ENCODE peak calls at places on chromosomes 12 and 14, in seven cellular contexts. One of them, this sample, is unnamed.

GRCh38 chr14:55572578-55572977 is 7.4 kb upstream of the KTN1 start:
- DNase-seq in iPS DF 6.9: no peak
- DNase-seq in uterus: no peak
- DNase-seq in fibroblast of the aortic adventitia: no peak
- DNase-seq in epithelial cell of esophagus: peak
- DNase-seq in tibial artery: no peak
- DNase-seq in heart right ventricle: no peak
- DNase-seq in this sample: no peak

GRCh38 chr12:19964549-19964948 is 403.8 kb upstream of the PDE3A start:
- DNase-seq in iPS DF 6.9: no peak
- DNase-seq in uterus: no peak
- DNase-seq in fibroblast of the aortic adventitia: peak
- DNase-seq in epithelial cell of esophagus: no peak
- DNase-seq in tibial artery: no peak
- DNase-seq in heart right ventricle: no peak
- DNase-seq in this sample: no peak

GRCh38 chr14:91245029-91245428 is 525 bp upstream of the GPR68 start:
- DNase-seq in iPS DF 6.9: no peak
- DNase-seq in uterus: no peak
- DNase-seq in fibroblast of the aortic adventitia: no peak
- DNase-seq in epithelial cell of esophagus: no peak
- DNase-seq in tibial artery: no peak
- DNase-seq in heart right ventricle: no peak
- DNase-seq in this sample: no peak

GRCh38 chr12:25249951-25250738 is 584 bp downstream of the KRAS start:
- DNase-seq in iPS DF 6.9: no peak
- DNase-seq in uterus: peak
- DNase-seq in fibroblast of the aortic adventitia: no peak
- DNase-seq in epithelial cell of esophagus: peak
- DNase-seq in tibial artery: peak
- DNase-seq in heart right ventricle: peak
- DNase-seq in this sample: no peak

GRCh38 chr12:6494968-6495367 is 1.1 kb downstream of the NCAPD2 start:
- DNase-seq in iPS DF 6.9: no peak
- DNase-seq in uterus: no peak
- DNase-seq in fibroblast of the aortic adventitia: no peak
- DNase-seq in epithelial cell of esophagus: peak
- DNase-seq in tibial artery: no peak
- DNase-seq in heart right ventricle: no peak
- DNase-seq in this sample: no peak

GRCh38 chr12:186006-186625 is 27.8 kb downstream of the SLC6A12 start:
- DNase-seq in iPS DF 6.9: no peak
- DNase-seq in uterus: no peak
- DNase-seq in fibroblast of the aortic adventitia: no peak
- DNase-seq in epithelial cell of esophagus: no peak
- DNase-seq in tibial artery: no peak
- DNase-seq in heart right ventricle: no peak
- DNase-seq in this sample: no peak

GRCh38 chr14:34981743-34982420 is 910 bp upstream of the SRP54 start:
- DNase-seq in iPS DF 6.9: no peak
- DNase-seq in uterus: no peak
- DNase-seq in fibroblast of the aortic adventitia: no peak
- DNase-seq in epithelial cell of esophagus: peak
- DNase-seq in tibial artery: no peak
- DNase-seq in heart right ventricle: no peak
- DNase-seq in this sample: no peak

GRCh38 chr14:106070242-106070641 is 543.9 kb downstream of the TMEM121 start:
- DNase-seq in iPS DF 6.9: no peak
- DNase-seq in uterus: no peak
- DNase-seq in fibroblast of the aortic adventitia: no peak
- DNase-seq in epithelial cell of esophagus: no peak
- DNase-seq in tibial artery: no peak
- DNase-seq in heart right ventricle: no peak
- DNase-seq in this sample: no peak

GRCh38 chr14:88454886-88455285 is 69.4 kb downstream of the SPATA7 start:
- DNase-seq in iPS DF 6.9: no peak
- DNase-seq in uterus: no peak
- DNase-seq in fibroblast of the aortic adventitia: no peak
- DNase-seq in epithelial cell of esophagus: no peak
- DNase-seq in tibial artery: no peak
- DNase-seq in heart right ventricle: no peak
- DNase-seq in this sample: peak

GRCh38 chr12:56230449-56231183 is 765 bp downstream of the SLC39A5 start:
- DNase-seq in iPS DF 6.9: no peak
- DNase-seq in uterus: no peak
- DNase-seq in fibroblast of the aortic adventitia: no peak
- DNase-seq in epithelial cell of esophagus: no peak
- DNase-seq in tibial artery: no peak
- DNase-seq in heart right ventricle: no peak
- DNase-seq in this sample: no peak

GRCh38 chr14:72615511-72616121 is 278.3 kb downstream of the DPF3 start:
- DNase-seq in iPS DF 6.9: no peak
- DNase-seq in uterus: no peak
- DNase-seq in fibroblast of the aortic adventitia: peak
- DNase-seq in epithelial cell of esophagus: peak
- DNase-seq in tibial artery: no peak
- DNase-seq in heart right ventricle: no peak
- DNase-seq in this sample: peak

GRCh38 chr12:106304001-106304421 is 1.5 kb downstream of the TCP11L2 start:
- DNase-seq in iPS DF 6.9: no peak
- DNase-seq in uterus: peak
- DNase-seq in fibroblast of the aortic adventitia: no peak
- DNase-seq in epithelial cell of esophagus: no peak
- DNase-seq in tibial artery: no peak
- DNase-seq in heart right ventricle: no peak
- DNase-seq in this sample: no peak

GRCh38 chr12:46835785-46836184 is 10.0 kb upstream of the SLC38A4 start:
- DNase-seq in iPS DF 6.9: no peak
- DNase-seq in uterus: no peak
- DNase-seq in fibroblast of the aortic adventitia: no peak
- DNase-seq in epithelial cell of esophagus: no peak
- DNase-seq in tibial artery: no peak
- DNase-seq in heart right ventricle: no peak
- DNase-seq in this sample: no peak

GRCh38 chr12:102462803-102463499 is 17.4 kb downstream of the IGF1 start:
- DNase-seq in iPS DF 6.9: no peak
- DNase-seq in uterus: no peak
- DNase-seq in fibroblast of the aortic adventitia: peak
- DNase-seq in epithelial cell of esophagus: no peak
- DNase-seq in tibial artery: no peak
- DNase-seq in heart right ventricle: no peak
- DNase-seq in this sample: peak

GRCh38 chr14:77007339-77007974 is 21.1 kb downstream of the IRF2BPL start:
- DNase-seq in iPS DF 6.9: no peak
- DNase-seq in uterus: no peak
- DNase-seq in fibroblast of the aortic adventitia: no peak
- DNase-seq in epithelial cell of esophagus: peak
- DNase-seq in tibial artery: no peak
- DNase-seq in heart right ventricle: no peak
- DNase-seq in this sample: no peak

GRCh38 chr12:113244015-113244983 is 23.0 kb downstream of the TPCN1 start:
- DNase-seq in iPS DF 6.9: no peak
- DNase-seq in uterus: peak
- DNase-seq in fibroblast of the aortic adventitia: no peak
- DNase-seq in epithelial cell of esophagus: peak
- DNase-seq in tibial artery: peak
- DNase-seq in heart right ventricle: peak
- DNase-seq in this sample: no peak

GRCh38 chr12:85385406-85385805 is 105.4 kb downstream of the ALX1 start:
- DNase-seq in iPS DF 6.9: no peak
- DNase-seq in uterus: no peak
- DNase-seq in fibroblast of the aortic adventitia: no peak
- DNase-seq in epithelial cell of esophagus: no peak
- DNase-seq in tibial artery: no peak
- DNase-seq in heart right ventricle: no peak
- DNase-seq in this sample: no peak

GRCh38 chr12:96635844-96636243 is 146.5 kb downstream of the CFAP54 start:
- DNase-seq in iPS DF 6.9: no peak
- DNase-seq in uterus: no peak
- DNase-seq in fibroblast of the aortic adventitia: no peak
- DNase-seq in epithelial cell of esophagus: peak
- DNase-seq in tibial artery: no peak
- DNase-seq in heart right ventricle: no peak
- DNase-seq in this sample: no peak

DNA sequence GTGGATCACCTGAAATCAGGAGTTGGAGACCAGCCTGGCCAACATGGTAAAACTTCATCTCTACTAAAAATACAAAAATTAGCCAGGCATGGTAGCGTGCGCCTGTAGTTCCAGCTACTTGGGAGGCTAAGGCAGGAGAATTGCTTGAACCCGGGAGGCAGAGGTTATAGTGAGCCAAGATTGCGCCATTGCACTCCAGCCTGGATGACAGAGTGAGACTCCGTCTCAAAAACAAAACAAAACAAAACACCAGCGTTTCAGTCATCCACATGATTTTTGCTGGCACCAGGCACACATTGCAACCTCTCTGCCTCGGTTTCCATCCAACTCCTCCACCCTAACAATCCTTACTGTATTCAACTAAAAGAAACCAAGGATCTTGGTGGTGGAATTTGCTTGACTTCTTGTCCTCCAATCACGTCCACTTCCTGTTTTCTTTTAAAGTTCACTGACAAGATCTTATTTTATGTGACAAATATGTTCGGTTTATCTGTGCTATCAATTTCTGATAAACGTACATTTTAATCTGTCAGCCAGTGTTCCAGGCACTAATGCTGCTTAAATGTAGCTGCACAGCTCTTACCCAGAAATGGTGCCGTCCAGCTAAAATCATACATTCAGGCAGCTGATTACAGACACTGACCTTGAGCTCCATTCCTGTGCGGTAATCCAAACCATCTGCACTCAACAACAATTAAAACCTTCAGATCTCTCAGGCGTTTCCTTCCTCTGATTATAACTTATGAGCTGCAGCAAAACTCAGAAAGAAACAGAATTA is 26.7 kb upstream of the RASSF3 start:
- DNase-seq in iPS DF 6.9: no peak
- DNase-seq in uterus: peak
- DNase-seq in fibroblast of the aortic adventitia: peak
- DNase-seq in epithelial cell of esophagus: no peak
- DNase-seq in tibial artery: no peak
- DNase-seq in heart right ventricle: no peak
- DNase-seq in this sample: no peak
- H3K4me3 ChIP-seq in iPS DF 6.9: no peak
- H3K4me3 ChIP-seq in uterus: no peak
- H3K4me3 ChIP-seq in fibroblast of the aortic adventitia: no peak
- H3K4me3 ChIP-seq in epithelial cell of esophagus: no peak
- H3K4me3 ChIP-seq in tibial artery: no peak
- H3K4me3 ChIP-seq in heart right ventricle: no peak
- H3K4me3 ChIP-seq in this sample: peak

DNA sequence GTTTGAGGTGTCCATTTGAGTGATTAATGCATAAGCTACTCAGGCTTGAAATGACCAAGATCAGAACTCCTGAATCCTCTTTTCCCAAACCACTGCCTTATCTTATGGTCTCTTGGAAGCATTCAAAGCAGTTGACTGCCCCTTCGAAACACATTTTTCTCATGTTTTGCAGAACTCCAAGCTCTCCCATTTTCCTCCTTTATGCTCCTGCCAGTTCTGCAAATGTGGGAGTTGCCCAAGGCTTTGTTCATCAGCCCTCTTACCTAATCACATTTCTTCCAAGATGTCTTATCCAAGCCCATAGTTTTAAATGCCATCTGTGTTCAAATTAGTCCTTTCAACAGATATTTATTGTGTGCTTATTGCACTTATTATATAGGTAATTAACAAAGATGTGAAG is 1.8 kb upstream of the DNAAF2 start:
- DNase-seq in iPS DF 6.9: no peak
- DNase-seq in uterus: no peak
- DNase-seq in fibroblast of the aortic adventitia: peak
- DNase-seq in epithelial cell of esophagus: peak
- DNase-seq in tibial artery: no peak
- DNase-seq in heart right ventricle: no peak
- DNase-seq in this sample: no peak
- H3K4me3 ChIP-seq in iPS DF 6.9: no peak
- H3K4me3 ChIP-seq in uterus: no peak
- H3K4me3 ChIP-seq in fibroblast of the aortic adventitia: no peak
- H3K4me3 ChIP-seq in epithelial cell of esophagus: no peak
- H3K4me3 ChIP-seq in tibial artery: no peak
- H3K4me3 ChIP-seq in heart right ventricle: no peak
- H3K4me3 ChIP-seq in this sample: no peak

DNA sequence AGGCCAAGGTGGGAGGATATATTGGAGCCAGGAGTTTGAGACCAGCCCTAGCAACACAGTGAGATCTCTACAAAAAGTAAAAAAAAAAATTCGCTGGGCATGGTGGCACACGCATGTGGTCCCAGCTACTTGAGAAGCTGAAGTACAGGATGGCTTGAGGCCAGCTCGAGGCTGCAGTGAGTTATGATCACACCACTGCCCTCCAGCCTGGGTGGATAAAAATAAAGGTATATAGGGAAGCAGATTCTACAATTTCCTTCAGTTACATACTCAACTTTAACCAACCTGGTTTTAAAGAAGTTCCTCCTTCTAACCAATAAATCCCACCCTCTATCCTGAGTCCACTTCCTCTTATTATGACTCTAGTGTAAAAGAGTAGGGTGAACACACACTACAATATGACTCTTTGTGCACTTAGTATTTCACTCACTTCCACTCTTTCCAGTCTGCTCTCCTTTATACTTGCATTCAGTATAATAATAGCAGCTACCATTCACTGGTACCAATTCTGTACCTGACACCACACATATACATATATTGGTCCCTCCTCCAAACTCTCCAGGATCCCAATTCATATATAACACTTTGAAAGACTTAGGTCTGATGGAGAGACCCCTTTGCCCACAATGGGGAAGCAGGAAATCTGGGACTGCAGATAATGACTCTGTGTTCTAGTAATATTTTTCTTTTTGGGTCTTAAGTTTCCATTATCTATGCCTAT is 2.3 kb downstream of the ARF3 start:
- DNase-seq in iPS DF 6.9: no peak
- DNase-seq in uterus: no peak
- DNase-seq in fibroblast of the aortic adventitia: no peak
- DNase-seq in epithelial cell of esophagus: no peak
- DNase-seq in tibial artery: no peak
- DNase-seq in heart right ventricle: no peak
- DNase-seq in this sample: no peak
- H3K4me3 ChIP-seq in iPS DF 6.9: no peak
- H3K4me3 ChIP-seq in uterus: no peak
- H3K4me3 ChIP-seq in fibroblast of the aortic adventitia: no peak
- H3K4me3 ChIP-seq in epithelial cell of esophagus: no peak
- H3K4me3 ChIP-seq in tibial artery: no peak
- H3K4me3 ChIP-seq in heart right ventricle: no peak
- H3K4me3 ChIP-seq in this sample: no peak

DNA sequence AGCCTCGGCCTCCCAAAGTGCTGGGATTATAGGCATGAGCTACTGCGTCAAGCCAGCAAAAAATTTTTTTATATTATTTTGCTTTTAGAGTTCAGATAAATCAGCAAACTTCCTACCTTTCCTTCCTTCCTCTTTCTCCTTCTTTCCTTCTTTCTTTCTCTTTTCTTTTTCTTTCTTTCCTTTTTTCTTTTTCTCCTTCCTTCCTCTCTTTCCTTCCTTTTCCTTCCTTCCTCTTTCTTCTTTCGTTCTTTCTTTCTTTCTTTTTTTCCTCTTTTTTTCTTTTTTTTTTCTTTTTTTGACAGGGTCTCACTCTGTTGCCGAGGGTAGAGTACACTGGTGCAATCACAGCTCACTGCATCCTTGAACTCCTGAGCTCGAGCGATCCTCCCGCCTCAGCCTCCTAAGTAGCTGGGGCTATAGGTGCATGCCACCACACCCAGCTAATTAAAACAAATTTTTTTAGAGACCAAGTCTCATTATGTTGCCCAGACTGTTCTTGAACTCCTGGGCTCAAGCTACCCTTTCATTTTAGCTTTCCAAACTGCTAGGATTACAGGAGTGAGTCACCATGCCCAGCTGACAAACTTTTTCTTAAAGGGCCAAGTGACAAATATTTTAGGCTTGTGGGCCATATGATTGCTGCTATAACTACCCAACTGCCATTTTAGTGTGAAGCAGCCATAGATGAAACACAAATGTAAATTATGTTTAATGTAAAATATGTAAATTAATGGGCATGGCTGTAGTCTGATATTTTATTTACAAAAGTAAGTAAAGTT is 7.1 kb upstream of the WASHC4 start:
- DNase-seq in iPS DF 6.9: no peak
- DNase-seq in uterus: no peak
- DNase-seq in fibroblast of the aortic adventitia: peak
- DNase-seq in epithelial cell of esophagus: peak
- DNase-seq in tibial artery: no peak
- DNase-seq in heart right ventricle: no peak
- DNase-seq in this sample: peak
- H3K4me3 ChIP-seq in iPS DF 6.9: no peak
- H3K4me3 ChIP-seq in uterus: no peak
- H3K4me3 ChIP-seq in fibroblast of the aortic adventitia: no peak
- H3K4me3 ChIP-seq in epithelial cell of esophagus: no peak
- H3K4me3 ChIP-seq in tibial artery: no peak
- H3K4me3 ChIP-seq in heart right ventricle: no peak
- H3K4me3 ChIP-seq in this sample: no peak